ENCODE peak calls at places on chromosomes 4 and X, in six cellular contexts. D is type B pancreatic cell; J is effector CD4-positive, alpha-beta T cell; G is AG09309; M is stimulated activated naive B cell treated with anti-CD40 and anti-IgM and Interleukin-4, amounts not matched to agents 10 μg/mL and 1 μg/mL and 100 μg/mL, for 72 hours; E is immature natural killer cell. R is an unnamed sample.
A peak's percentile ranks its signal among the peaks of the same experiment; 100 is the strongest.

GRCh38 chr4:186915816-186916215 is 192.2 kb upstream of the FAT1 start:
- DNase-seq in D (no peak), J (no peak), G (no peak), M (no peak), E (no peak), R (no peak)

GRCh38 chrX:84240848-84241565 is 53.0 kb upstream of the RPS6KA6 start:
- DNase-seq in D (no peak), J (no peak), G (no peak), M (no peak), E (no peak), R (no peak)

GRCh38 chr4:123381996-123382395 is 14.6 kb upstream of the SPRY1 start:
- DNase-seq in D (no peak), J (no peak), G (no peak), M (no peak), E (no peak), R (no peak)

GRCh38 chrX:130125090-130125489 is 14.8 kb upstream of the ELF4 start:
- DNase-seq in D (no peak), J (no peak), G (no peak), M (no peak), E (no peak), R (no peak)

GRCh38 chr4:86508436-86508835 is 85.7 kb upstream of the PTPN13 start:
- DNase-seq in D (no peak), J (no peak), G (peak; percentile 59), M (no peak), E (no peak), R (no peak)

GRCh38 chr4:183823394-183823793 is 81.7 kb upstream of the STOX2 start:
- DNase-seq in D (no peak), J (no peak), G (peak; percentile 17), M (no peak), E (no peak), R (no peak)

GRCh38 chr4:6605114-6605513 is 30.1 kb downstream of the MAN2B2 start:
- DNase-seq in D (no peak), J (no peak), G (no peak), M (no peak), E (no peak), R (no peak)

GRCh38 chr4:54384563-54384962 is 155.5 kb downstream of the PDGFRA start:
- DNase-seq in D (no peak), J (no peak), G (peak; percentile 14), M (peak; percentile 1), E (peak; percentile 5), R (no peak)

GRCh38 chr4:81468685-81469084 is 3.0 kb downstream of the RASGEF1B start:
- DNase-seq in D (no peak), J (no peak), G (no peak), M (no peak), E (no peak), R (no peak)

GRCh38 chrX:82961129-82961528 is 547.0 kb upstream of the POU3F4 start:
- DNase-seq in D (no peak), J (no peak), G (no peak), M (no peak), E (no peak), R (no peak)

GRCh38 chr4:180953572-180953971 is 1289.6 kb upstream of the TENM3 start:
- DNase-seq in D (no peak), J (no peak), G (no peak), M (no peak), E (no peak), R (no peak)

GRCh38 chr4:169136330-169136729 is 126.3 kb upstream of the CBR4 start:
- DNase-seq in D (no peak), J (no peak), G (no peak), M (no peak), E (no peak), R (no peak)

GRCh38 chr4:1154523-1155182 is 17.7 kb downstream of the SPON2 start:
- DNase-seq in D (no peak), J (no peak), G (peak; percentile 17), M (no peak), E (no peak), R (no peak)

GRCh38 chrX:129760981-129761380 is 18.8 kb upstream of the SASH3 start:
- DNase-seq in D (no peak), J (no peak), G (no peak), M (no peak), E (no peak), R (no peak)

GRCh38 chrX:39601193-39602085 is 496.3 kb downstream of the BCOR start:
- DNase-seq in D (no peak), J (no peak), G (no peak), M (no peak), E (no peak), R (no peak)

GRCh38 chr4:6956087-6956433 is 46.4 kb downstream of the TBC1D14 start:
- DNase-seq in D (no peak), J (no peak), G (no peak), M (no peak), E (no peak), R (no peak)

GRCh38 chr4:98510757-98511517 is 147.5 kb downstream of the TSPAN5 start:
- DNase-seq in D (no peak), J (no peak), G (peak; percentile 93), M (no peak), E (no peak), R (no peak)

GRCh38 chr4:74418063-74418670 is 26.8 kb upstream of the AREG start:
- DNase-seq in D (no peak), J (no peak), G (peak; percentile 34), M (no peak), E (no peak), R (no peak)

GRCh38 chr4:159498371-159499115 is 395.7 kb downstream of the RAPGEF2 start:
- DNase-seq in D (no peak), J (no peak), G (no peak), M (no peak), E (no peak), R (no peak)

GRCh38 chr4:40672528-40673522 is 43.2 kb upstream of the RBM47 start:
- DNase-seq in D (no peak), J (no peak), G (peak; percentile 97), M (no peak), E (peak; percentile 42), R (no peak)

GRCh38 chrX:39599339-39599738 is 498.4 kb downstream of the BCOR start:
- DNase-seq in D (no peak), J (no peak), G (no peak), M (no peak), E (no peak), R (no peak)

GRCh38 chrX:130877892-130878321 is 25.1 kb downstream of the ENOX2 start:
- DNase-seq in D (no peak), J (no peak), G (no peak), M (no peak), E (no peak), R (no peak)

GRCh38 chr4:867526-868250 is 41.8 kb upstream of the CPLX1 start:
- DNase-seq in D (no peak), J (no peak), G (no peak), M (no peak), E (no peak), R (no peak)

GRCh38 chr4:49000806-49001205 is 14.7 kb downstream of the CWH43 start:
- DNase-seq in D (no peak), J (no peak), G (no peak), M (no peak), E (no peak), R (no peak)

GRCh38 chr4:94714360-94714759 is 43.4 kb upstream of the BMPR1B start:
- DNase-seq in D (no peak), J (no peak), G (no peak), M (no peak), E (no peak), R (no peak)

GRCh38 chr4:44660396-44660795 is 9.0 kb upstream of the YIPF7 start:
- DNase-seq in D (no peak), J (no peak), G (no peak), M (no peak), E (no peak), R (no peak)

GRCh38 chr4:146033149-146033548 is 94.5 kb upstream of the ZNF827 start:
- DNase-seq in D (no peak), J (no peak), G (no peak), M (no peak), E (no peak), R (no peak)

GRCh38 chr4:56728512-56728911 is 47.4 kb upstream of the HOPX start:
- DNase-seq in D (no peak), J (no peak), G (peak; percentile 51), M (no peak), E (no peak), R (no peak)

GRCh38 chr4:154471924-154472323 is 19.7 kb downstream of the DCHS2 start:
- DNase-seq in D (no peak), J (no peak), G (no peak), M (no peak), E (no peak), R (no peak)

GRCh38 chrX:46200423-46200822 is 344.8 kb downstream of the ZNF674 start:
- DNase-seq in D (no peak), J (no peak), G (no peak), M (no peak), E (no peak), R (no peak)

GRCh38 chrX:75911716-75912115 is 126.7 kb upstream of the MAGEE2 start:
- DNase-seq in D (no peak), J (no peak), G (no peak), M (no peak), E (no peak), R (no peak)

GRCh38 chrX:7709845-7710244 is 133.1 kb upstream of the VCX start:
- DNase-seq in D (no peak), J (no peak), G (no peak), M (no peak), E (no peak), R (no peak)

GRCh38 chrX:17817242-17817641 is 43.9 kb downstream of the RAI2 start:
- DNase-seq in D (no peak), J (no peak), G (no peak), M (no peak), E (no peak), R (no peak)

GRCh38 chr4:1749370-1749769 is 28.0 kb downstream of the TACC3 start:
- DNase-seq in D (no peak), J (no peak), G (no peak), M (no peak), E (no peak), R (no peak)

R was measured in CD4-positive, CD25-positive, alpha-beta regulatory T cell.